ENCODE peak calls at places on chromosomes 6 and 20, in nine cellular contexts. L is breast epithelium, T is colonic mucosa, X is mesendoderm, K is right lobe of liver, Y is RWPE2, E is neural progenitor cell, W is adipocyte, P is endothelial cell of umbilical vein. Q is an unnamed sample.

GRCh38 chr6:130158061-130158460 is 64.7 kb downstream of the SAMD3 start:
- DNase-seq in L (no peak), Y (no peak), W (no peak), E (no peak), K (no peak), X (no peak), T (no peak), P (no peak), Q (no peak)

GRCh38 chr20:5657190-5657872 is 92.9 kb upstream of the SHLD1 start:
- DNase-seq in T (peak; percentile 47), E (no peak), Y (peak; percentile 89), K (no peak), W (peak; percentile 94), L (peak; percentile 45), X (no peak), P (peak; percentile 91), Q (peak; percentile 52)

GRCh38 chr6:33590531-33591198 is 10.6 kb upstream of the BAK1 start:
- DNase-seq in Y (no peak), T (peak; percentile 74), P (no peak), X (peak; percentile 53), E (no peak), W (no peak), K (no peak), L (no peak), Q (peak; percentile 75)

GRCh38 chr20:5608448-5609161 is 141.6 kb upstream of the SHLD1 start:
- DNase-seq in P (peak; percentile 48), X (no peak), E (no peak), W (peak; percentile 68), T (no peak), K (no peak), L (no peak), Y (no peak), Q (no peak)

GRCh38 chr20:19802492-19803158 is 44.6 kb downstream of the RIN2 start:
- DNase-seq in Y (peak; percentile 80), T (peak; percentile 42), X (peak; percentile 78), E (peak; percentile 24), P (peak; percentile 26), W (no peak), K (no peak), L (no peak), Q (no peak)

GRCh38 chr6:133609404-133610270 is 279.3 kb upstream of the TCF21 start:
- DNase-seq in W (peak; percentile 92), T (no peak), P (peak; percentile 75), K (no peak), X (no peak), Y (peak; percentile 94), L (no peak), E (no peak), Q (no peak)

GRCh38 chr6:168090706-168091105 is 11.7 kb upstream of the FRMD1 start:
- DNase-seq in P (no peak), W (no peak), T (no peak), E (no peak), L (no peak), X (no peak), K (peak; percentile 8), Y (no peak), Q (peak; percentile 26)

GRCh38 chr6:158894192-158894591 is 75.0 kb upstream of the EZR start:
- DNase-seq in E (peak; percentile 59), W (peak; percentile 75), X (peak; percentile 93), T (no peak), K (no peak), L (no peak), P (peak; percentile 5), Y (no peak), Q (no peak)

GRCh38 chr6:43172127-43173007 is 1.3 kb downstream of the SRF start:
- DNase-seq in K (peak; percentile 79), Y (no peak), X (peak; percentile 57), T (peak; percentile 68), E (peak; percentile 58), P (peak; percentile 43), L (peak; percentile 77), W (peak; percentile 59), Q (peak; percentile 63)

GRCh38 chr6:105884426-105884825 is 201.7 kb upstream of the PRDM1 start:
- DNase-seq in L (no peak), W (no peak), X (no peak), P (no peak), K (no peak), Y (no peak), T (no peak), E (no peak), Q (no peak)

GRCh38 chr6:158907931-158908330 is 88.8 kb upstream of the EZR start:
- DNase-seq in Y (no peak), T (peak; percentile 37), E (no peak), P (no peak), X (no peak), L (no peak), W (no peak), K (no peak), Q (no peak)

GRCh38 chr20:44692932-44693476 is 22.2 kb upstream of the CCN5 start:
- DNase-seq in X (peak; percentile 85), T (no peak), Y (peak; percentile 99), L (peak; percentile 50), K (no peak), E (no peak), P (peak; percentile 98), W (peak; percentile 98), Q (no peak)

GRCh38 chr6:148769304-148769968 is 22.6 kb downstream of the UST start:
- DNase-seq in T (no peak), X (peak; percentile 60), W (no peak), Y (no peak), E (peak; percentile 56), K (no peak), P (no peak), L (no peak), Q (no peak)

GRCh38 chr6:12490376-12490903 is 200.3 kb downstream of the EDN1 start:
- DNase-seq in X (no peak), P (no peak), T (no peak), Y (no peak), E (no peak), K (no peak), L (no peak), W (no peak), Q (no peak)

GRCh38 chr6:18693923-18694322 is 306.8 kb downstream of the RNF144B start:
- DNase-seq in E (no peak), T (no peak), Y (no peak), P (no peak), X (no peak), K (no peak), W (no peak), L (no peak), Q (no peak)

GRCh38 chr6:35300848-35301247 is 3.2 kb downstream of the DEF6 start:
- DNase-seq in Y (no peak), L (no peak), P (no peak), W (no peak), T (no peak), E (no peak), K (no peak), X (no peak), Q (no peak)
- H3K4me3 ChIP-seq in Y (no peak overlapping the region), L (no peak overlapping the region), P (no peak overlapping the region), W (no peak overlapping the region), T (no peak overlapping the region), E (no peak overlapping the region), K (no peak overlapping the region), X (no peak overlapping the region), Q (no peak overlapping the region)

GRCh38 chr20:46688151-46689081 is 828 bp downstream of the TP53RK start:
- DNase-seq in X (peak; percentile 60), T (no peak), E (no peak), K (no peak), P (peak; percentile 72), Y (no peak), L (peak; percentile 40), W (peak; percentile 82), Q (no peak)
- H3K4me1 ChIP-seq in X (peaks cover 6% of the 10 kb centered on the region), T (peaks cover 10% of the 10 kb centered on the region), E (peaks cover 20% of the 10 kb centered on the region), K (peaks cover 12% of the 10 kb centered on the region), P (peaks cover 19% of the 10 kb centered on the region), Y (peaks cover 19% of the 10 kb centered on the region), L (peaks cover 3% of the 10 kb centered on the region), W (peaks cover 42% of the 10 kb centered on the region), Q (peaks cover 13% of the 10 kb centered on the region)

GRCh38 chr6:41720783-41721182 is 14.6 kb downstream of the TFEB start:
- DNase-seq in W (no peak), L (no peak), K (no peak), P (no peak), E (no peak), T (no peak), Y (no peak), X (no peak), Q (no peak)
- H3K4me3 ChIP-seq in W (no peak overlapping the region), L (no peak overlapping the region), K (no peak overlapping the region), P (no peak overlapping the region), E (no peak overlapping the region), T (no peak overlapping the region), Y (no peak overlapping the region), X (no peak overlapping the region), Q (no peak overlapping the region)

DNA sequence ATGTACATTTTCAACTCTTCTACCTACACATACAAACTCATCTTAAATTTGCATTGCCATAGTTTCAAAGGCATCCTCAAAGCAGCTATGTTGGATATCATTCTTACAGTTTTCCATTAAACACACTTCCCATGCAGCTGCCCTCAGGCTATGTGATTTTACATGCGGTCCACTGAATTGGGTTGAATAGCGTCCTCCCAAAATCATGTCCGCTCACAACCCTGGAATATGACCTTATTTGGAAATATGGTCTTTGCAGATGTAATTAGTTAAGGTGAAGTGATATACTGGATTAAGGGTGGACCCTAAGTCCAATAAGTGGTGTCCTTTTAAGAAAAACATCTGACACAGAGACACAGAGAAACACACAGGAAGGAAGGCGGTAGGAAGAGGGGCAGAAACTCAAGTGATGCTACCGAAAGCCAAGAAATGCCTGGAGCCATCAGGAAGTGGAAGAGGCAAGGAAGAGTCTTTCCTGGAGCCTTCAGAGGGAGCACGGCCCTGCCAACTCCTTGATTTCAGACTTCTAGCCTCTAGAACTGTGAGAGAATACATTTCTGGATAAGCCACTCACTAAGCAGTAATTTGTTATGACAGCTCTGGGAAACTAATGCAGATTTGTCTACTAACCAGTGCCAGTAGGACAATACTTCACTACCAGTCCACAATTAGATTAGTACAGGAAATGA is 42.6 kb upstream of the NHSL1 start:
- DNase-seq in L (no peak), Y (no peak), P (peak; percentile 41), K (no peak), X (peak; percentile 61), W (peak; percentile 36), T (no peak), E (no peak), Q (no peak)
- H3K4me1 ChIP-seq in L (no peaks in the 10 kb centered on the region), Y (no peaks in the 10 kb centered on the region), P (peaks cover 54% of the 10 kb centered on the region), K (peaks cover 13% of the 10 kb centered on the region), X (peaks cover 9% of the 10 kb centered on the region), W (peaks cover 85% of the 10 kb centered on the region), T (peaks cover 5% of the 10 kb centered on the region), E (peaks cover 36% of the 10 kb centered on the region), Q (peaks cover 10% of the 10 kb centered on the region)

GRCh38 chr6:36805917-36806316 is 33.3 kb downstream of the CPNE5 start:
- DNase-seq in X (peak; percentile 52), T (no peak), L (no peak), P (no peak), E (peak; percentile 35), Y (no peak), W (no peak), K (no peak), Q (no peak)
- H3K4me3 ChIP-seq in X (no peak overlapping the region), T (no peak overlapping the region), L (no peak overlapping the region), P (no peak overlapping the region), E (no peak overlapping the region), Y (no peak overlapping the region), W (no peak overlapping the region), K (no peak overlapping the region), Q (no peak overlapping the region)

DNA sequence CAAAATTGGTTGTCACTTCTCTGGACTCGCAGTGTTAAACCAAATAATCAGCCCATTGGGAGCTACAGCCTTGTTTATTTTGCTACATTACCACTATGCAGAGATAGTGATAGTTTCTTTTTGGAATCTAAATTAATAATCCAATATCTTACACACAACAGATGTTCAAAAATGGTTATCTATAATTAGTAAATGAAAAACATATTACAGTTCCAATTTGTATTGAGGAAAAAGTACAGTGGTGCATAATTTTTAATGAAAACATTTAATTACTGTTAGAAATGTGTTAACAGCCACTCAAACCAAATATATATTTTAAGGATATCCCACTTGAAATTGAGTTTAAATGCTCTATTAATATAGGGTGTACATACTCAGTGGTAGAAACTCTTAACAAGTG is 327.3 kb upstream of the MARCKS start:
- DNase-seq in K (no peak), L (no peak), E (no peak), P (no peak), T (no peak), Y (no peak), X (no peak), W (no peak), Q (no peak)
- H3K4me1 ChIP-seq in K (no peaks in the 10 kb centered on the region), L (no peaks in the 10 kb centered on the region), E (peaks cover 5% of the 10 kb centered on the region), P (no peaks in the 10 kb centered on the region), T (no peaks in the 10 kb centered on the region), Y (peaks cover 7% of the 10 kb centered on the region), X (no peaks in the 10 kb centered on the region), W (peaks cover 5% of the 10 kb centered on the region), Q (no peaks in the 10 kb centered on the region)